ENCODE peak calls at places on chromosomes 13 and 19, in ten cellular contexts. Y is T-cell, Z is HEK293T, E is T-helper 9 cell, T is fibroblast of the conjunctiva, W is dermis microvascular lymphatic vessel endothelial cell, X is omental fat pad, P is ELF-1, B is body of pancreas, V is IMR-90. U is an unnamed sample.

GRCh38 chr13:113789167-113789566 is 30.1 kb downstream of the TMEM255B start:
- DNase-seq in Y (no peak), Z (no peak), E (no peak), T (no peak), W (no peak), X (peak), P (no peak), B (no peak), V (no peak), U (no peak)

GRCh38 chr13:23986619-23987018 is 89.3 kb upstream of the C1QTNF9B start:
- DNase-seq in Y (no peak), Z (no peak), E (no peak), T (peak), W (no peak), X (no peak), P (no peak), B (no peak), V (peak), U (no peak)

GRCh38 chr19:7874080-7874856 is at the start of gene PRR36:
- DNase-seq in Y (no peak), Z (peak), E (no peak), T (no peak), W (no peak), X (no peak), P (peak), B (peak), V (no peak), U (no peak)

GRCh38 chr19:3682286-3682685 is 18.0 kb downstream of the PIP5K1C start:
- DNase-seq in Y (no peak), Z (no peak), E (no peak), T (no peak), W (no peak), X (no peak), P (no peak), B (no peak), V (no peak), U (no peak)

GRCh38 chr19:13212759-13213330 is 62.6 kb downstream of the IER2 start:
- DNase-seq in Y (peak), Z (peak), E (peak), T (peak), W (peak), X (peak), P (peak), B (peak), V (peak), U (peak)

GRCh38 chr13:69959041-69959440 is 148.6 kb upstream of the ATXN8OS start:
- DNase-seq in Y (no peak), Z (no peak), E (no peak), T (no peak), W (no peak), X (no peak), P (no peak), B (no peak), V (no peak), U (no peak)

GRCh38 chr19:28710278-28710677 is 502.7 kb downstream of the UQCRFS1 start:
- DNase-seq in Y (no peak), Z (peak), E (no peak), T (peak), W (peak), X (no peak), P (no peak), B (no peak), V (peak), U (peak)

GRCh38 chr13:96052655-96053002 is 572 bp downstream of the UGGT2 start:
- DNase-seq in Y (no peak), Z (peak), E (no peak), T (peak), W (peak), X (peak), P (no peak), B (no peak), V (peak), U (no peak)

GRCh38 chr13:47420012-47420411 is 523.2 kb upstream of the HTR2A start:
- DNase-seq in Y (no peak), Z (no peak), E (no peak), T (no peak), W (no peak), X (no peak), P (no peak), B (no peak), V (peak), U (no peak)

GRCh38 chr19:29841559-29842367 is 30.0 kb downstream of the CCNE1 start:
- DNase-seq in Y (no peak), Z (peak), E (no peak), T (no peak), W (no peak), X (no peak), P (peak), B (no peak), V (peak), U (no peak)

GRCh38 chr13:33194820-33195692 is 90.5 kb downstream of the STARD13 start:
- DNase-seq in Y (no peak), Z (peak), E (no peak), T (peak), W (peak), X (no peak), P (no peak), B (peak), V (peak), U (no peak)

GRCh38 chr13:92682832-92683517 is 543.6 kb upstream of the GPC6 start:
- DNase-seq in Y (no peak), Z (no peak), E (no peak), T (no peak), W (no peak), X (no peak), P (no peak), B (no peak), V (no peak), U (no peak)

GRCh38 chr19:28313633-28314032 is 899.3 kb downstream of the UQCRFS1 start:
- DNase-seq in Y (no peak), Z (no peak), E (no peak), T (peak), W (peak), X (no peak), P (no peak), B (peak), V (peak), U (peak)

GRCh38 chr19:48629599-48630288 is 7.4 kb downstream of the DBP start:
- DNase-seq in Y (no peak), Z (peak), E (no peak), T (no peak), W (peak), X (no peak), P (peak), B (no peak), V (no peak), U (no peak)

GRCh38 chr13:82438320-82438719 is 1444.0 kb downstream of the SLITRK1 start:
- DNase-seq in Y (no peak), Z (no peak), E (no peak), T (no peak), W (no peak), X (no peak), P (no peak), B (no peak), V (no peak), U (no peak)

GRCh38 chr13:44874886-44875630 is 114.2 kb downstream of the NUFIP1 start:
- DNase-seq in Y (no peak), Z (no peak), E (no peak), T (no peak), W (no peak), X (no peak), P (no peak), B (no peak), V (no peak), U (no peak)

GRCh38 chr13:21227917-21228316 is 51.5 kb downstream of the MRPL57 start:
- DNase-seq in Y (no peak), Z (no peak), E (no peak), T (no peak), W (no peak), X (no peak), P (no peak), B (no peak), V (no peak), U (no peak)

GRCh38 chr13:106156468-106156867 is 379.0 kb downstream of the EFNB2 start:
- DNase-seq in Y (no peak), Z (no peak), E (no peak), T (peak), W (no peak), X (no peak), P (no peak), B (no peak), V (peak), U (peak)

GRCh38 chr19:4068058-4068966 is 1.6 kb upstream of the ZBTB7A start:
- DNase-seq in Y (no peak), Z (no peak), E (no peak), T (no peak), W (no peak), X (no peak), P (no peak), B (no peak), V (no peak), U (no peak)

GRCh38 chr19:47853003-47853402 is 6.0 kb upstream of the TPRX2 start:
- DNase-seq in Y (no peak), Z (no peak), E (no peak), T (no peak), W (no peak), X (no peak), P (no peak), B (no peak), V (no peak), U (no peak)

GRCh38 chr13:29543230-29544215 is 52.0 kb downstream of the SLC7A1 start:
- DNase-seq in Y (no peak), Z (peak), E (no peak), T (no peak), W (no peak), X (no peak), P (peak), B (no peak), V (peak), U (no peak)

GRCh38 chr19:42658148-42658547 is 63.4 kb upstream of the CEACAM8 start:
- DNase-seq in Y (no peak), Z (no peak), E (no peak), T (no peak), W (peak), X (no peak), P (no peak), B (no peak), V (peak), U (peak)

GRCh38 chr13:31962661-31963345 is 68.8 kb upstream of the FRY start:
- DNase-seq in Y (no peak), Z (no peak), E (no peak), T (no peak), W (no peak), X (no peak), P (no peak), B (no peak), V (peak), U (no peak)

GRCh38 chr19:18513868-18514267 is 8.0 kb downstream of the ELL start:
- DNase-seq in Y (no peak), Z (no peak), E (no peak), T (no peak), W (no peak), X (no peak), P (no peak), B (no peak), V (no peak), U (no peak)

GRCh38 chr13:79385694-79386093 is 20.4 kb downstream of the RBM26 start:
- DNase-seq in Y (no peak), Z (no peak), E (no peak), T (no peak), W (no peak), X (no peak), P (no peak), B (no peak), V (no peak), U (no peak)

GRCh38 chr19:12880551-12881171 is 588 bp downstream of the DNASE2 start:
- DNase-seq in Y (no peak), Z (peak), E (no peak), T (no peak), W (no peak), X (no peak), P (no peak), B (peak), V (peak), U (no peak)

GRCh38 chr13:39091586-39091985 is 53.3 kb downstream of the NHLRC3 start:
- DNase-seq in Y (no peak), Z (no peak), E (no peak), T (no peak), W (no peak), X (no peak), P (no peak), B (no peak), V (no peak), U (no peak)

GRCh38 chr13:21118180-21118579 is 56.8 kb upstream of the LATS2 start:
- DNase-seq in Y (no peak), Z (no peak), E (no peak), T (no peak), W (no peak), X (no peak), P (no peak), B (no peak), V (no peak), U (no peak)